ENCODE peak calls at places on chromosomes 3 and 15, in six cellular contexts. One of them, this sample, is unnamed.

GRCh38 chr3:48369685-48370329 is 2.2 kb upstream of the FBXW12 start:
- DNase-seq in activated CD4-positive, alpha-beta T cell treated with anti-CD3 and anti-CD28 coated beads, Interleukin-2, amount 50 U/mL, for 1 hour: no peak
- DNase-seq in non-pigmented ciliary epithelial cell: no peak
- DNase-seq in HCEC 1CT: no peak
- DNase-seq in neural progenitor cell: peak; percentile 33
- DNase-seq in EH: no peak
- DNase-seq in this sample: no peak

GRCh38 chr15:79769081-79769481 is 127.7 kb downstream of the MTHFS start:
- DNase-seq in activated CD4-positive, alpha-beta T cell treated with anti-CD3 and anti-CD28 coated beads, Interleukin-2, amount 50 U/mL, for 1 hour: no peak
- DNase-seq in EH: peak; percentile 12
- DNase-seq in HCEC 1CT: peak; percentile 17
- DNase-seq in neural progenitor cell: no peak
- DNase-seq in non-pigmented ciliary epithelial cell: no peak
- DNase-seq in this sample: no peak

GRCh38 chr15:48465410-48465809 is 134.2 kb downstream of the DUT start:
- DNase-seq in activated CD4-positive, alpha-beta T cell treated with anti-CD3 and anti-CD28 coated beads, Interleukin-2, amount 50 U/mL, for 1 hour: no peak
- DNase-seq in HCEC 1CT: no peak
- DNase-seq in neural progenitor cell: no peak
- DNase-seq in non-pigmented ciliary epithelial cell: no peak
- DNase-seq in EH: no peak
- DNase-seq in this sample: no peak

GRCh38 chr3:9743548-9743947 is 6.2 kb upstream of the OGG1 start:
- DNase-seq in non-pigmented ciliary epithelial cell: no peak
- DNase-seq in activated CD4-positive, alpha-beta T cell treated with anti-CD3 and anti-CD28 coated beads, Interleukin-2, amount 50 U/mL, for 1 hour: no peak
- DNase-seq in neural progenitor cell: no peak
- DNase-seq in HCEC 1CT: no peak
- DNase-seq in EH: no peak
- DNase-seq in this sample: no peak

GRCh38 chr3:186110975-186111974 is 2.4 kb upstream of the ETV5 start:
- DNase-seq in non-pigmented ciliary epithelial cell: no peak
- DNase-seq in neural progenitor cell: no peak
- DNase-seq in HCEC 1CT: no peak
- DNase-seq in activated CD4-positive, alpha-beta T cell treated with anti-CD3 and anti-CD28 coated beads, Interleukin-2, amount 50 U/mL, for 1 hour: no peak
- DNase-seq in EH: no peak
- DNase-seq in this sample: no peak

GRCh38 chr3:10374311-10374710 is 53.4 kb upstream of the SEC13 start:
- DNase-seq in HCEC 1CT: no peak
- DNase-seq in neural progenitor cell: no peak
- DNase-seq in activated CD4-positive, alpha-beta T cell treated with anti-CD3 and anti-CD28 coated beads, Interleukin-2, amount 50 U/mL, for 1 hour: no peak
- DNase-seq in non-pigmented ciliary epithelial cell: no peak
- DNase-seq in EH: no peak
- DNase-seq in this sample: no peak

GRCh38 chr3:10334461-10334860 is 13.5 kb upstream of the SEC13 start:
- DNase-seq in non-pigmented ciliary epithelial cell: no peak
- DNase-seq in EH: peak; percentile 78
- DNase-seq in HCEC 1CT: no peak
- DNase-seq in activated CD4-positive, alpha-beta T cell treated with anti-CD3 and anti-CD28 coated beads, Interleukin-2, amount 50 U/mL, for 1 hour: no peak
- DNase-seq in neural progenitor cell: peak; percentile 44
- DNase-seq in this sample: no peak

GRCh38 chr3:113436794-113437193 is 4.5 kb downstream of the CFAP44 start:
- DNase-seq in activated CD4-positive, alpha-beta T cell treated with anti-CD3 and anti-CD28 coated beads, Interleukin-2, amount 50 U/mL, for 1 hour: no peak
- DNase-seq in EH: peak; percentile 32
- DNase-seq in HCEC 1CT: peak; percentile 46
- DNase-seq in neural progenitor cell: no peak
- DNase-seq in non-pigmented ciliary epithelial cell: peak; percentile 37
- DNase-seq in this sample: no peak

GRCh38 chr15:31366169-31366734 is 39.6 kb downstream of the KLF13 start:
- DNase-seq in neural progenitor cell: no peak
- DNase-seq in EH: peak; percentile 36
- DNase-seq in HCEC 1CT: no peak
- DNase-seq in activated CD4-positive, alpha-beta T cell treated with anti-CD3 and anti-CD28 coated beads, Interleukin-2, amount 50 U/mL, for 1 hour: no peak
- DNase-seq in non-pigmented ciliary epithelial cell: no peak
- DNase-seq in this sample: no peak

GRCh38 chr15:80202641-80203360 is 49.2 kb downstream of the CTXND1 start:
- DNase-seq in non-pigmented ciliary epithelial cell: no peak
- DNase-seq in neural progenitor cell: no peak
- DNase-seq in EH: peak; percentile 3
- DNase-seq in activated CD4-positive, alpha-beta T cell treated with anti-CD3 and anti-CD28 coated beads, Interleukin-2, amount 50 U/mL, for 1 hour: no peak
- DNase-seq in HCEC 1CT: no peak
- DNase-seq in this sample: no peak

GRCh38 chr3:24303057-24303754 is 191.4 kb downstream of the THRB start:
- DNase-seq in EH: no peak
- DNase-seq in non-pigmented ciliary epithelial cell: no peak
- DNase-seq in activated CD4-positive, alpha-beta T cell treated with anti-CD3 and anti-CD28 coated beads, Interleukin-2, amount 50 U/mL, for 1 hour: no peak
- DNase-seq in neural progenitor cell: no peak
- DNase-seq in HCEC 1CT: no peak
- DNase-seq in this sample: no peak

GRCh38 chr15:31108836-31109235 is 7.3 kb upstream of the TRPM1 start:
- DNase-seq in neural progenitor cell: no peak
- DNase-seq in HCEC 1CT: no peak
- DNase-seq in non-pigmented ciliary epithelial cell: no peak
- DNase-seq in activated CD4-positive, alpha-beta T cell treated with anti-CD3 and anti-CD28 coated beads, Interleukin-2, amount 50 U/mL, for 1 hour: no peak
- DNase-seq in EH: peak; percentile 39
- DNase-seq in this sample: no peak

GRCh38 chr15:29040367-29040745 is 154.6 kb downstream of the APBA2 start:
- DNase-seq in activated CD4-positive, alpha-beta T cell treated with anti-CD3 and anti-CD28 coated beads, Interleukin-2, amount 50 U/mL, for 1 hour: no peak
- DNase-seq in non-pigmented ciliary epithelial cell: peak; percentile 83
- DNase-seq in neural progenitor cell: peak; percentile 81
- DNase-seq in EH: no peak
- DNase-seq in HCEC 1CT: no peak
- DNase-seq in this sample: no peak

This sample was measured in CD4-positive, alpha-beta memory T cell.